ENCODE peak calls at places on chromosome 15, in seven cellular contexts. Y, U, B, G, P, O and S are unnamed samples.

GRCh38 chr15:45378149-45378912 is at the start of gene GATM:
- DNase-seq in Y (peak; percentile 66), U (no peak), B (no peak), G (no peak), P (peak; percentile 77), O (peak; percentile 93), S (no peak)

GRCh38 chr15:73755946-73756345 is 2.8 kb upstream of the INSYN1 start:
- DNase-seq in Y (no peak), U (no peak), B (no peak), G (no peak), P (no peak), O (no peak), S (no peak)

GRCh38 chr15:45642203-45642932 is 7.5 kb downstream of the SQOR start:
- DNase-seq in Y (no peak), U (no peak), B (no peak), G (no peak), P (no peak), O (no peak), S (no peak)

GRCh38 chr15:93932164-93932776 is 299.1 kb upstream of the MCTP2 start:
- DNase-seq in Y (no peak), U (no peak), B (no peak), G (no peak), P (no peak), O (no peak), S (no peak)

GRCh38 chr15:71252036-71252898 is 137.0 kb downstream of the THSD4 start:
- DNase-seq in Y (no peak), U (peak; percentile 83), B (no peak), G (peak; percentile 7), P (no peak), O (peak; percentile 62), S (no peak)

GRCh38 chr15:90407871-90408317 is 19.9 kb downstream of the IQGAP1 start:
- DNase-seq in Y (no peak), U (no peak), B (no peak), G (no peak), P (no peak), O (no peak), S (no peak)

GRCh38 chr15:92339361-92339760 is 54.3 kb upstream of the ST8SIA2 start:
- DNase-seq in Y (no peak), U (no peak), B (no peak), G (no peak), P (no peak), O (no peak), S (no peak)

GRCh38 chr15:92968926-92969664 is 69.0 kb downstream of the CHD2 start:
- DNase-seq in Y (no peak), U (no peak), B (no peak), G (no peak), P (no peak), O (no peak), S (no peak)

GRCh38 chr15:83764201-83764839 is 110.4 kb downstream of the ADAMTSL3 start:
- DNase-seq in Y (no peak), U (no peak), B (no peak), G (no peak), P (no peak), O (no peak), S (no peak)

GRCh38 chr15:38696120-38696727 is 131.6 kb upstream of the RASGRP1 start:
- DNase-seq in Y (no peak), U (no peak), B (no peak), G (peak; percentile 38), P (no peak), O (no peak), S (no peak)

GRCh38 chr15:92683511-92683834 is 27.9 kb upstream of the FAM174B start:
- DNase-seq in Y (no peak), U (no peak), B (peak; percentile 50), G (peak; percentile 45), P (peak; percentile 59), O (no peak), S (peak; percentile 15)

GRCh38 chr15:65916664-65917406 is 47.5 kb downstream of the RAB11A start:
- DNase-seq in Y (peak; percentile 84), U (no peak), B (peak; percentile 80), G (peak; percentile 66), P (peak; percentile 81), O (peak; percentile 91), S (peak; percentile 13)

GRCh38 chr15:73328986-73329385 is 39.8 kb downstream of the HCN4 start:
- DNase-seq in Y (no peak), U (no peak), B (no peak), G (no peak), P (no peak), O (no peak), S (no peak)

GRCh38 chr15:84731774-84732173 is 15.8 kb upstream of the SEC11A start:
- DNase-seq in Y (no peak), U (no peak), B (no peak), G (no peak), P (no peak), O (no peak), S (no peak)

GRCh38 chr15:57432141-57432701 is 55.9 kb downstream of the CGNL1 start:
- DNase-seq in Y (no peak), U (no peak), B (no peak), G (no peak), P (peak; percentile 61), O (no peak), S (no peak)

GRCh38 chr15:84863480-84864428 is 20.7 kb upstream of the SLC28A1 start:
- DNase-seq in Y (no peak), U (no peak), B (peak; percentile 14), G (no peak), P (no peak), O (no peak), S (no peak)

GRCh38 chr15:77620297-77620696 is 12.4 kb downstream of the LINGO1 start:
- DNase-seq in Y (no peak), U (no peak), B (no peak), G (peak; percentile 90), P (no peak), O (peak; percentile 60), S (no peak)

GRCh38 chr15:54687628-54688027 is 509.1 kb downstream of the RSL24D1 start:
- DNase-seq in Y (no peak), U (no peak), B (no peak), G (no peak), P (no peak), O (no peak), S (no peak)

GRCh38 chr15:77031376-77032050 is 36.6 kb downstream of the PSTPIP1 start:
- DNase-seq in Y (no peak), U (no peak), B (peak; percentile 49), G (peak; percentile 21), P (peak; percentile 40), O (peak; percentile 32), S (no peak)

GRCh38 chr15:91966181-91966552 is 112.7 kb downstream of the SLCO3A1 start:
- DNase-seq in Y (no peak), U (no peak), B (no peak), G (no peak), P (no peak), O (no peak), S (no peak)

GRCh38 chr15:63969652-63970421 is 76.4 kb downstream of the DAPK2 start:
- DNase-seq in Y (no peak), U (no peak), B (peak; percentile 13), G (peak; percentile 23), P (peak; percentile 23), O (no peak), S (no peak)

GRCh38 chr15:38254065-38254883 is 1.6 kb downstream of the SPRED1 start:
- DNase-seq in Y (peak; percentile 39), U (peak; percentile 51), B (peak; percentile 69), G (peak; percentile 91), P (no peak), O (peak; percentile 45), S (peak; percentile 35)

GRCh38 chr15:65867244-65867643 is 2.0 kb upstream of the RAB11A start:
- DNase-seq in Y (no peak), U (no peak), B (no peak), G (no peak), P (no peak), O (no peak), S (no peak)

DNA sequence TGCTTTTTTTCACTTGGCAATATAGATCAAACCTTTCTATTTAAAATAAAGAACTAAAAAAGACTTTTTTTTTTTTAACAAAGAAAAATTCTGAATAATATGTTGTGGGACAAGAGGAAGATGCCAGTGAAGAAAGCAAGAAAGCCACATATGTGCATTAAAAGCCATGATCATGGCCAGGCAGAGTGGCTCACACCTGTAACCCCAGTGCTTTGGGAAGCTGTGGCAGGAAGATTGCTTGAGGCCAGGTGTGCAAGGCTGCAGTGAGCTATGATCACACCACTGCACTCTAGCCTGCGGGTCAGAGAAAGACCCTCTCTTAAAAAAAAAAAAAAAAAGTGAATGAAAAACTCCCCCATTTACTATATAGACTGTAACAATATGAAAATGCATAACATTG is 23.9 kb downstream of the C2CD4B start:
- DNase-seq in Y (no peak), U (no peak), B (no peak), G (no peak), P (no peak), O (no peak), S (no peak)
- H3K27ac ChIP-seq in Y (no peak overlapping the region), U (no peak overlapping the region), B (no peak overlapping the region), G (no peak overlapping the region), P (no peak overlapping the region), O (no peak overlapping the region), S (no peak overlapping the region)

GRCh38 chr15:89360294-89360971 is 25.8 kb upstream of the POLG start:
- DNase-seq in Y (no peak), U (no peak), B (no peak), G (no peak), P (peak; percentile 78), O (no peak), S (no peak)
- TF ChIP-seq SIN3A in Y (no peak), U (no peak), B (no peak), G (no peak), P (no peak), O (no peak), S (no peak)

DNA sequence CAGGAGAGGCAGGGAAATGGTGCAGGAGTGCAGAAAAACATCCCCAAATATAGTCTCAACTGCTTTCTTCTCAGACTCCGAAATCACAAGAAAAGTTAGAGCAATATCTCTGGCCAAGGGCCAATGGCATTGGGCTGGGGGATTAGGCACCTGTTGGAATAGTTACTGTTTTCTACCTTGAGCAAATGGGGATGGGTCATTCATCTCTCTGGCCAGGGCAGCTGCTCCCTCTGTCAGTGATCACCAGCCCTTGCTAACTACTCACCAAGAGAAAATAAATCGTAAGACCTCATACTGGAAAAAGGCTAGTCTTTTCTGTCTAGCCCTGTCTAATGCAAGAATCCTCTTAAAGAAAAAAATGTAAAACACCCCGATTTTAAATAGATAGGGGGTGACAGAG is 10.9 kb downstream of the CERS3 start:
- DNase-seq in Y (no peak), U (no peak), B (no peak), G (no peak), P (no peak), O (no peak), S (no peak)
- H3K27ac ChIP-seq in Y (no peak overlapping the region), U (no peak overlapping the region), B (no peak overlapping the region), G (no peak overlapping the region), P (no peak overlapping the region), O (no peak overlapping the region), S (no peak overlapping the region)

DNA sequence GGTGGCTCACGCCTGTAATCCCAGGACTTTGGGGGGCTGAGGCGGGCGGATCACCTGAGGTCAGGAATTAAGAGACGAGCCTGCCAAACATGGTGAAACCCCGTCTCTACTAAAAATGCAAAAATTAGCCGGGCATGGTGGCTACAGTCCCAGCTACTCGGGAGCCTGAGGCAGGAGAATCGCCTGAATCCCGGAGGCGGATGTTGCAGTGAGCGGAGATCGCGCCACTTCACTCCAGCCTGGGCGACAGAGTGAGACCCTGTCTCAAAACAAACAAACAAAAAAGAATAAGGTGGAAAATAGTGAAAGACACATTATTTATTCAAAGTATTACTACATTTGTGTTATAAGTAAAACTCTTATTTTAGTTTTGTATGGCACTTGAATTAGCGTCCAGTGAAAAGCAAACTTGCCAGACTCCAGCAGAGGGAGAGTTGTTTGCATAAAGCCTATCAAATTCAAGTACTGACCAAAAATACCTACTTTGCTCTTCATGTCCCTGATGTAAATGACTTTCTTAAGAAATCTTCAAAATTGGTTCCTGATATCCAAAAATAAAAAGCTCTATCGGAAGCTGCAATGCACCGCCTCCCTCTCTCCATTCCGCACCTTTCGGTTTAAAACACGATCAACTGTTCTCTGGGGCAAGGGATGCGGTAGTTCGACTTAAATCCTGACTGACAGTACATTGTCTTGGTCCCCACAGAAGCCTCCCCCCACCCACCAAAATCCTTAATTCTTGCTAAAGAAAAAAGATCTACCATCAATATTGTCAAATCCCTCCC is 1.2 kb downstream of the TRPM7 start:
- DNase-seq in Y (no peak), U (no peak), B (no peak), G (no peak), P (no peak), O (peak; percentile 15), S (no peak)
- TF ChIP-seq SIN3A in Y (no peak), U (no peak), B (no peak), G (no peak), P (no peak), O (no peak), S (no peak)